ENCODE peak calls at places on chromosome 22, in five cellular contexts. One of them, this sample, is unnamed.

GRCh38 chr22:40666151-40666848 is 13.0 kb upstream of the MCHR1 start:
- DNase-seq in AG04450: no peak
- DNase-seq in Kasumi-1: no peak
- DNase-seq in HT1080: no peak
- DNase-seq in C1 segment of cervical spinal cord: no peak
- DNase-seq in this sample: no peak

GRCh38 chr22:35861451-35861850 is 143.8 kb downstream of the APOL5 start:
- DNase-seq in AG04450: no peak
- DNase-seq in C1 segment of cervical spinal cord: no peak
- DNase-seq in Kasumi-1: no peak
- DNase-seq in HT1080: no peak
- DNase-seq in this sample: no peak

GRCh38 chr22:18110944-18111758 is 542 bp downstream of the TUBA8 start:
- DNase-seq in AG04450: no peak
- DNase-seq in HT1080: no peak
- DNase-seq in Kasumi-1: no peak
- DNase-seq in C1 segment of cervical spinal cord: no peak
- DNase-seq in this sample: no peak

GRCh38 chr22:42754658-42755057 is 34.0 kb upstream of the A4GALT start:
- DNase-seq in HT1080: peak
- DNase-seq in AG04450: no peak
- DNase-seq in C1 segment of cervical spinal cord: no peak
- DNase-seq in Kasumi-1: no peak
- DNase-seq in this sample: no peak

GRCh38 chr22:28977050-28977449 is 84.6 kb downstream of the C22orf31 start:
- DNase-seq in Kasumi-1: no peak
- DNase-seq in C1 segment of cervical spinal cord: no peak
- DNase-seq in AG04450: no peak
- DNase-seq in HT1080: no peak
- DNase-seq in this sample: no peak

GRCh38 chr22:23268139-23268712 is 87.9 kb downstream of the BCR start:
- DNase-seq in AG04450: no peak
- DNase-seq in Kasumi-1: no peak
- DNase-seq in HT1080: no peak
- DNase-seq in C1 segment of cervical spinal cord: no peak
- DNase-seq in this sample: no peak

GRCh38 chr22:50673231-50674126 is 856 bp downstream of the SHANK3 start:
- DNase-seq in C1 segment of cervical spinal cord: no peak
- DNase-seq in Kasumi-1: peak
- DNase-seq in AG04450: no peak
- DNase-seq in HT1080: no peak
- DNase-seq in this sample: no peak

GRCh38 chr22:37630839-37631435 is 8.5 kb upstream of the SH3BP1 start:
- DNase-seq in HT1080: no peak
- DNase-seq in AG04450: no peak
- DNase-seq in C1 segment of cervical spinal cord: no peak
- DNase-seq in Kasumi-1: no peak
- DNase-seq in this sample: no peak

GRCh38 chr22:48824673-48825651 is 1002.7 kb downstream of the BRD1 start:
- DNase-seq in C1 segment of cervical spinal cord: no peak
- DNase-seq in AG04450: no peak
- DNase-seq in HT1080: no peak
- DNase-seq in Kasumi-1: no peak
- DNase-seq in this sample: no peak

GRCh38 chr22:19942886-19943664 is 1.5 kb upstream of the TXNRD2 start:
- DNase-seq in C1 segment of cervical spinal cord: no peak
- DNase-seq in Kasumi-1: peak
- DNase-seq in HT1080: peak
- DNase-seq in AG04450: no peak
- DNase-seq in this sample: no peak

GRCh38 chr22:48021946-48022345 is 1259.5 kb downstream of the TBC1D22A start:
- DNase-seq in AG04450: no peak
- DNase-seq in C1 segment of cervical spinal cord: no peak
- DNase-seq in HT1080: no peak
- DNase-seq in Kasumi-1: no peak
- DNase-seq in this sample: no peak

GRCh38 chr22:49088801-49089791 is 738.6 kb downstream of the BRD1 start:
- DNase-seq in C1 segment of cervical spinal cord: no peak
- DNase-seq in HT1080: no peak
- DNase-seq in AG04450: no peak
- DNase-seq in Kasumi-1: no peak
- DNase-seq in this sample: no peak

GRCh38 chr22:40727607-40728325 is 48.5 kb downstream of the MCHR1 start:
- DNase-seq in Kasumi-1: no peak
- DNase-seq in HT1080: no peak
- DNase-seq in AG04450: no peak
- DNase-seq in C1 segment of cervical spinal cord: no peak
- DNase-seq in this sample: no peak

GRCh38 chr22:44363214-44363979 is 50.6 kb upstream of the SHISAL1 start:
- DNase-seq in HT1080: peak
- DNase-seq in Kasumi-1: no peak
- DNase-seq in AG04450: peak
- DNase-seq in C1 segment of cervical spinal cord: no peak
- DNase-seq in this sample: peak

GRCh38 chr22:44586337-44586990 is 88.4 kb upstream of the RTL6 start:
- DNase-seq in Kasumi-1: no peak
- DNase-seq in AG04450: no peak
- DNase-seq in C1 segment of cervical spinal cord: no peak
- DNase-seq in HT1080: no peak
- DNase-seq in this sample: no peak

GRCh38 chr22:32202539-32203180 is 2.2 kb downstream of the RFPL2 start:
- DNase-seq in HT1080: peak
- DNase-seq in AG04450: no peak
- DNase-seq in C1 segment of cervical spinal cord: no peak
- DNase-seq in Kasumi-1: peak
- DNase-seq in this sample: peak

GRCh38 chr22:19941365-19942070 is at the start of the genes COMT and TXNRD2:
- DNase-seq in Kasumi-1: peak
- DNase-seq in AG04450: no peak
- DNase-seq in HT1080: peak
- DNase-seq in C1 segment of cervical spinal cord: peak
- DNase-seq in this sample: peak

This sample was measured in transverse colon.